ENCODE peak calls at places on chromosome 6, in eight cellular contexts. L is K562, V is suprapubic skin, U is IMR-90, T is Peyer's patch, M is right lobe of liver, G is ovary, H is uterus. D is an unnamed sample.

GRCh38 chr6:125507987-125508655 is 206.4 kb upstream of the HDDC2 start:
- DNase-seq in L (no peak), V (no peak), U (no peak), T (peak; percentile 16), M (no peak), G (no peak), H (no peak), D (no peak)

GRCh38 chr6:15793288-15793687 is 130.5 kb upstream of the DTNBP1 start:
- DNase-seq in L (peak; percentile 38), V (no peak), U (peak; percentile 35), T (no peak), M (no peak), G (no peak), H (no peak), D (no peak)

GRCh38 chr6:100573169-100573568 is 108.4 kb upstream of the SIM1 start:
- DNase-seq in L (no peak), V (no peak), U (peak; percentile 65), T (no peak), M (no peak), G (no peak), H (no peak), D (no peak)

GRCh38 chr6:170253910-170254269 is 37.0 kb downstream of the DLL1 start:
- DNase-seq in L (no peak), V (no peak), U (no peak), T (no peak), M (no peak), G (peak; percentile 5), H (no peak), D (no peak)

GRCh38 chr6:155782320-155782730 is 326.7 kb upstream of the NOX3 start:
- DNase-seq in L (no peak), V (no peak), U (peak; percentile 99), T (no peak), M (no peak), G (no peak), H (no peak), D (no peak)

GRCh38 chr6:2209226-2209809 is 36.1 kb downstream of the GMDS start:
- DNase-seq in L (peak; percentile 39), V (no peak), U (peak; percentile 30), T (no peak), M (no peak), G (no peak), H (no peak), D (no peak)

GRCh38 chr6:15247750-15248450 is 2.0 kb downstream of the JARID2 start:
- DNase-seq in L (peak; percentile 83), V (peak; percentile 83), U (peak; percentile 62), T (peak; percentile 52), M (peak; percentile 74), G (peak; percentile 71), H (peak; percentile 53), D (no peak)

GRCh38 chr6:157510329-157511188 is 129.6 kb downstream of the ZDHHC14 start:
- DNase-seq in L (no peak), V (no peak), U (no peak), T (no peak), M (no peak), G (no peak), H (no peak), D (no peak)

GRCh38 chr6:79864421-79864820 is 82.9 kb downstream of the ELOVL4 start:
- DNase-seq in L (no peak), V (no peak), U (no peak), T (no peak), M (no peak), G (no peak), H (no peak), D (no peak)

GRCh38 chr6:110495949-110496348 is 19.5 kb upstream of the SLC22A16 start:
- DNase-seq in L (no peak), V (no peak), U (no peak), T (no peak), M (no peak), G (no peak), H (no peak), D (no peak)

GRCh38 chr6:5787054-5787720 is 219.5 kb downstream of the NRN1 start:
- DNase-seq in L (no peak), V (no peak), U (no peak), T (no peak), M (no peak), G (no peak), H (no peak), D (no peak)

GRCh38 chr6:78867020-78867369 is 356 bp upstream of the IRAK1BP1 start:
- DNase-seq in L (no peak), V (no peak), U (no peak), T (no peak), M (no peak), G (no peak), H (no peak), D (peak; percentile 29)

GRCh38 chr6:137804647-137805046 is 62.4 kb upstream of the TNFAIP3 start:
- DNase-seq in L (no peak), V (no peak), U (peak; percentile 52), T (no peak), M (no peak), G (no peak), H (no peak), D (no peak)

GRCh38 chr6:44297063-44298038 is 15.8 kb downstream of the AARS2 start:
- DNase-seq in L (peak; percentile 79), V (no peak), U (peak; percentile 29), T (no peak), M (no peak), G (peak; percentile 67), H (peak; percentile 39), D (peak; percentile 57)

GRCh38 chr6:11043552-11043960 is 549 bp downstream of the ELOVL2 start:
- DNase-seq in L (no peak), V (no peak), U (no peak), T (no peak), M (peak; percentile 36), G (no peak), H (no peak), D (peak; percentile 20)

GRCh38 chr6:41537359-41537758 is 8.8 kb upstream of the FOXP4 start:
- DNase-seq in L (no peak), V (no peak), U (no peak), T (no peak), M (no peak), G (no peak), H (no peak), D (no peak)

GRCh38 chr6:71015392-71015791 is 58.5 kb upstream of the B3GAT2 start:
- DNase-seq in L (no peak), V (no peak), U (no peak), T (no peak), M (no peak), G (no peak), H (no peak), D (no peak)

DNA sequence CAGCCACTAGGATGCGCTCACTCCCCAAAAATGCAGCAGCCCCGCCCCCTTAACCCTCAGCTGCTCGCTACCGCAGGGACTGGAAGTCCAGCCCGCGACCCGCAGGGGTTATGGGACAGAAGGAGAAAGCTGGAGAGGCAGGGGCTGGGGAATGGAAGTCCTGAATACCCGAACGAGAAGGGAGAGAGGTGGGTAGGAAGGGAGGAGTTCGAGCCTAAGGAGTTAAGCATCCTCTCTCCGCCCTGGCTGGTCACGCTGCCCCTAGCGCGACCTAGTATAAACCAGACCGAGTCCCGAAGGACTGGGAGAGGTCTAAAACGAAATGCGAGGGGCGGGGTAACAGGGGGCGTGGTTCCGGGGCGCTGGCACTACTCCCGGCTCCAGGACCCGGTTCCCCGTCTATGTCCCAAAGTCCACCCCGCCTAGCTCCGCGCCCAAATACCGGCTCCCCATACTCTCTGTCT is 448 bp upstream of the DDAH2 start:
- DNase-seq in L (peak; percentile 93), V (peak; percentile 96), U (peak; percentile 79), T (peak; percentile 87), M (peak; percentile 91), G (peak; percentile 92), H (peak; percentile 96), D (peak; percentile 52)
- TF ChIP-seq POLR2A in L (no peak), V (no peak), U (no peak), T (peak; percentile 74), M (peak; percentile 64), G (no peak), H (peak; percentile 29), D (peak; percentile 6)

DNA sequence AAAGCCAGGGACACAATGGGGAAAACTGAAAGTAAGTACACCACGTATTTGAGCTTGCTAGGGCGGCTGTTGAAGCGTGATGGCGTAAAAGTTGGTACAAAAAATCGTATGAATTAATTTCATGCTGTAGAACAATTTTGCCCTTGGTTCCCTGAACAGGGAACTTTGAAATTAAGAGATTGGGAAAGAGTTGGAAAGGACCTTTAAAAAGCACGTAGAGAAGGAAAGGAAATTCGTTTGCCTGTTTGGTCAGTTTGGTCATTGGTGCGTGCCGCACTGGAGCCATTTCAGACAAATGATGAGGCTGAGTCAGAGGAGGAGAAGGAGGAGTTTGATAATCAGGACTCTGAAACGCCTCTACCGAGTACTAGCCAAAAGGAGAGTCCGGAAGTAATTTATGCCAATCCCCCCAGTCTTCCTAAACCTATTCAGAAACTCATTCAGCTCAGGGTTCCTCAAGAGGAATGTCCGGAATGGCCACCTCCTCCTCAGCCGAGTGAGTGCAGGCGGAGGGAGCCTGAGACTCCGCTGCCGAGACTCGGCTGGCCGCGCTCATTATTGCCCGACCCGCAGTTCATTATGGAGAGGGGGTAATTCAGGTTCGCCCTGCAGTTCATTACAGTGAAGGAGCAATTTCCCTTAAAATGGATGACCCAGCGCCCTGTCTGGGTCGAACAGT is 59.2 kb upstream of the PRSS16 start:
- DNase-seq in L (peak; percentile 64), V (no peak), U (peak; percentile 84), T (peak; percentile 42), M (peak; percentile 48), G (peak; percentile 49), H (peak; percentile 59), D (no peak)
- TF ChIP-seq POLR2A in L (peak; percentile 89), V (no peak), U (peak; percentile 53), T (peak; percentile 49), M (peak; percentile 42), G (peak; percentile 28), H (peak; percentile 32), D (peak; percentile 33)

DNA sequence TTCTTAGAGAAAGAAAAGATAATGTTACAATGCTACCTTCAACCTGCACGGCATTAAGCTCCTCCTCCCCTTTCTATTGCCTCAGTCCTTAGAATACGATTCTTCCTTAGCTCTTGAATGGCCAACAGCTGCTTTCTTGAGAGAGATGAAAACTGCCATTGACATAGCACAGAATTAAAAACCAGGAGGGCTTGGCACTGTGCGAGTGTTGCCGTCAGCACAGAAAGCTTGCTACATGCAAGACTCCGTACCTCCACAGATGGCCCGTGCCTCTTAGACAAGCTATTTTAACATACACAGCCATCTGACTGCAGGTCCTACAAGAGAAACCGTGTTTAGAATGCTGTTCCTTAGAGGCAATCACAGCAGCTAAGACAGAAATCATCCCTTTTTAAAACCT is 51.7 kb downstream of the ALDH5A1 start:
- DNase-seq in L (no peak), V (no peak), U (no peak), T (no peak), M (no peak), G (no peak), H (no peak), D (no peak)
- TF ChIP-seq POLR2A in L (no peak), V (no peak), U (no peak), T (no peak), M (no peak), G (no peak), H (no peak), D (no peak)

DNA sequence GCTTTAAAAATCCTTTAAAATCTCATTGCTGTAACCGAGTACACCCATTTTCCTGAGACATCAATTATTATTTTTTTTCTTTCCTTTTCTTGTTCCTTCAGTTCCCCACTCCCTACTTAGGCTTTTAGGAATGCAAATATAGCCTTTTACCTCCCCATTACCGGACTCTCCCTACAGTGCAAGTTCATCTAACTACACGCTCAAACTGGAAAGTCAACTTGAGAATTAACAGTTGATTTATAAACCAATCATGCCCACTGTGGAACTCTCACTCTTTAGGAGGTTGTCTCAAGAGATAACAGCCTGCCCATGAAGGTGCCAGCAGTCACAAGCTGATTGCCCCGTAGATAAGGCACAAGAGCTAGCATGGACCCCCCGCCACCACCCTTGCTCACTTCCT is 35.1 kb downstream of the UBD start:
- DNase-seq in L (no peak), V (no peak), U (no peak), T (no peak), M (no peak), G (no peak), H (no peak), D (no peak)
- TF ChIP-seq POLR2A in L (no peak), V (no peak), U (no peak), T (no peak), M (no peak), G (no peak), H (no peak), D (no peak)